ENCODE peak calls at places on chromosome 21, in six cellular contexts. X is astrocyte of the spinal cord, E is Calu3, Z is body of pancreas, T is cardiac muscle cell, V is fibroblast of lung. H is an unnamed sample.

GRCh38 chr21:46411691-46412090 is 47.0 kb upstream of the DIP2A start:
- DNase-seq in V (no peak), E (no peak), T (no peak), Z (no peak), X (no peak), H (no peak)

GRCh38 chr21:15732290-15732995 is 2.7 kb downstream of the USP25 start:
- DNase-seq in X (peak), V (peak), E (no peak), Z (no peak), T (peak), H (peak)

GRCh38 chr21:35203093-35204021 is 154.3 kb upstream of the RUNX1 start:
- DNase-seq in V (peak), Z (no peak), X (peak), E (no peak), T (peak), H (peak)

GRCh38 chr21:25871566-25871965 is 136.8 kb downstream of the GABPA start:
- DNase-seq in E (peak), T (no peak), V (no peak), X (no peak), Z (no peak), H (no peak)

GRCh38 chr21:39955326-39955725 is 88.1 kb downstream of the PCP4 start:
- DNase-seq in T (no peak), V (no peak), E (no peak), Z (no peak), X (no peak), H (no peak)

GRCh38 chr21:34593423-34593822 is 21.5 kb downstream of the RCAN1 start:
- DNase-seq in E (no peak), V (no peak), X (no peak), Z (peak), T (no peak), H (no peak)

GRCh38 chr21:38067086-38067739 is 151.0 kb upstream of the KCNJ6 start:
- DNase-seq in Z (no peak), E (no peak), T (no peak), X (no peak), V (no peak), H (peak)

GRCh38 chr21:45220106-45220505 is 67.6 kb downstream of the POFUT2 start:
- DNase-seq in X (no peak), E (no peak), T (peak), Z (peak), V (peak), H (peak)

GRCh38 chr21:34908424-34909055 is 140.6 kb downstream of the RUNX1 start:
- DNase-seq in E (peak), Z (peak), X (no peak), T (peak), V (peak), H (peak)

GRCh38 chr21:46117586-46118304 is 19.8 kb downstream of the COL6A2 start:
- DNase-seq in T (no peak), E (no peak), V (no peak), Z (no peak), X (no peak), H (no peak)

GRCh38 chr21:27570306-27570868 is 603.5 kb upstream of the ADAMTS5 start:
- DNase-seq in X (peak), T (peak), Z (peak), E (no peak), V (peak), H (peak)

GRCh38 chr21:28771790-28772501 is 220.7 kb downstream of the LTN1 start:
- DNase-seq in E (no peak), V (peak), T (peak), X (peak), Z (no peak), H (peak)

GRCh38 chr21:33051925-33052324 is 18.0 kb upstream of the OLIG1 start:
- DNase-seq in E (no peak), T (no peak), V (no peak), Z (no peak), X (no peak), H (no peak)

GRCh38 chr21:24895885-24896734 is 711.2 kb downstream of the MRPL39 start:
- DNase-seq in V (peak), E (no peak), Z (peak), X (peak), T (peak), H (peak)

GRCh38 chr21:43193651-43194302 is 25.0 kb downstream of the CRYAA start:
- DNase-seq in E (peak), Z (peak), X (peak), T (peak), V (peak), H (peak)

GRCh38 chr21:23861908-23862504 is 1745.3 kb downstream of the MRPL39 start:
- DNase-seq in Z (no peak), V (no peak), X (no peak), T (no peak), E (no peak), H (no peak)

GRCh38 chr21:21921410-21922232 is 923.4 kb downstream of the NCAM2 start:
- DNase-seq in V (peak), T (peak), Z (peak), X (peak), E (no peak), H (peak)

GRCh38 chr21:29145354-29145782 is 14.9 kb downstream of the MAP3K7CL start:
- DNase-seq in X (peak), E (peak), V (peak), T (peak), Z (no peak), H (peak)

GRCh38 chr21:43932005-43932404 is 67.0 kb downstream of the AGPAT3 start:
- DNase-seq in T (no peak), E (no peak), V (no peak), X (no peak), Z (no peak), H (no peak)

GRCh38 chr21:44914176-44914874 is 6.4 kb downstream of the ITGB2 start:
- DNase-seq in E (no peak), X (no peak), T (no peak), Z (peak), V (no peak), H (no peak)

GRCh38 chr21:38474124-38474523 is 24.2 kb downstream of the ERG start:
- DNase-seq in E (no peak), Z (no peak), X (no peak), V (no peak), T (no peak), H (no peak)

GRCh38 chr21:42574234-42575027 is 60.8 kb downstream of the SLC37A1 start:
- DNase-seq in Z (peak), E (peak), V (peak), T (peak), X (no peak), H (peak)

GRCh38 chr21:43271452-43272020 is 102.7 kb downstream of the CRYAA start:
- DNase-seq in Z (no peak), E (no peak), T (no peak), X (no peak), V (no peak), H (no peak)

GRCh38 chr21:44817914-44818635 is at the start of gene SUMO3:
- DNase-seq in Z (peak), E (peak), X (peak), V (peak), T (peak), H (peak)

GRCh38 chr21:44814498-44815023 is 3.3 kb downstream of the SUMO3 start:
- DNase-seq in V (no peak), T (no peak), E (no peak), X (no peak), Z (no peak), H (no peak)

GRCh38 chr21:26127918-26128317 is 42.7 kb downstream of the APP start:
- DNase-seq in X (peak), Z (no peak), E (no peak), V (peak), T (peak), H (peak)

GRCh38 chr21:38057626-38058025 is 141.4 kb upstream of the KCNJ6 start:
- DNase-seq in E (no peak), V (no peak), Z (no peak), T (no peak), X (no peak), H (no peak)

GRCh38 chr21:45592208-45592619 is 50.0 kb upstream of the SLC19A1 start:
- DNase-seq in E (no peak), V (no peak), T (no peak), Z (peak), X (no peak), H (no peak)

GRCh38 chr21:39527664-39528381 is 76.1 kb downstream of the SH3BGR start:
- DNase-seq in V (no peak), Z (peak), E (peak), T (no peak), X (no peak), H (no peak)

GRCh38 chr21:19326581-19327319 is 923.2 kb upstream of the TMPRSS15 start:
- DNase-seq in X (no peak), E (no peak), Z (no peak), V (no peak), T (no peak), H (no peak)

GRCh38 chr21:19321688-19322087 is 918.1 kb upstream of the TMPRSS15 start:
- DNase-seq in V (no peak), X (no peak), Z (no peak), T (no peak), E (no peak), H (no peak)

DNA sequence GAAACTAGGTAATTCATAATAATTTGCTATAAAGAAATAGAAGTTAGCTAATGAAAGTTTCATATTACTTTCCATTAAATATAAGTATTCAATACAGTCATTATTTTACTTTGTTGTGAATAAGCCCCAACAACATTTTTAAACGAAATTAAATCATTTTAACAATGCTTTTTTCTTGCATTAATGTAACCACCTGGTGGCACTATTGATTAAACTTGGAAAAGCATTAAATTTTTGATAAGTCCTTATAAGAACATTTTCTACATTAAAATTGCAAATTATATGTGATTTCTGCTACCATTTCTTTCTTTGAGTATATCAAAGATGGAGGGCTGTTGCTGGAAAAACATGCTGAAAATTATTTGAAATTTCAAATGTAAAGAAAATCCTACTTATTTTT is 918.8 kb upstream of the TMPRSS15 start:
- DNase-seq in Z (no peak), V (peak), X (peak), E (no peak), T (peak), H (peak)
- TF ChIP-seq CTCF in Z (peak), V (no peak), X (peak), E (no peak), T (peak), H (no peak)

DNA sequence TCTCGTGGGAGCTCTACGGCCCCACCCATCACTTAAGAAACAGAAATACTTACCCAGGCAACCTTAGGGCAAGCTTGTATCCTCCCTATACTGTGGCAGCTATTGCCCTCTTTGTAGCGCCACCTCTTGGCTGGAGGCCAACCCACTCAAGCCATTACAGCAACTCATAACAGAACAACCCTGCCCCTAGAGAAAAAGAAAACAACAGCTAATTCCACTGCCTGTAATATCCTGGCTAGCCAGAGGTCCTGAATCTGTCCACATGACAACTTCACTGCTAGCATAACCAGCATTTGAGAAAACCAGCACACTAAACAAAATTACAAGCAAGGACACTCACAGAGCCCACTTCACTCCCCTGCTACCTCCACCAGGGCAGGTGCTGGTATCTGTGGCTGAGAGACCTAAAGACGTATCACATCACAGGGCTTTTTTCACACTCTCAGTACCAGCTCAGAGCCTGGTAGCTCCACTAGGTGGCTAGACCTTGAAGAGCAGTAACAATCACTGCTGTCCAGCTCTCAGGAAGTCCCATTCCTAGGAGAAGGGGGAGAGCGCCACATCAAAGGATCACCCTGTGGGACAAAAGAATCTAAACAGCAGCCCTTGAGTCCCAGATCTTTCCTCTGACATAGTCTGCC is 14.5 kb upstream of the MX1 start:
- DNase-seq in Z (peak), T (peak), E (peak), V (no peak), X (no peak), H (no peak)
- TF ChIP-seq CTCF in Z (peak), T (peak), E (no peak), V (no peak), X (peak), H (peak)

GRCh38 chr21:16992448-16992847 is 520.4 kb upstream of the CXADR start:
- DNase-seq in X (no peak), E (no peak), V (no peak), Z (no peak), T (no peak), H (no peak)
- TF ChIP-seq CTCF in X (no peak), E (no peak), V (no peak), Z (no peak), T (no peak), H (no peak)

GRCh38 chr21:31566061-31566460 is 93.4 kb upstream of the SOD1 start:
- DNase-seq in T (peak), X (no peak), E (no peak), V (no peak), Z (no peak), H (peak)
- TF ChIP-seq CTCF in T (peak), X (peak), E (no peak), V (no peak), Z (no peak), H (peak)

GRCh38 chr21:36966066-36966845 is at the start of gene HLCS:
- DNase-seq in Z (peak), V (peak), T (peak), X (peak), E (peak), H (peak)
- TF ChIP-seq CTCF in Z (peak), V (no peak), T (no peak), X (peak), E (no peak), H (no peak)

DNA sequence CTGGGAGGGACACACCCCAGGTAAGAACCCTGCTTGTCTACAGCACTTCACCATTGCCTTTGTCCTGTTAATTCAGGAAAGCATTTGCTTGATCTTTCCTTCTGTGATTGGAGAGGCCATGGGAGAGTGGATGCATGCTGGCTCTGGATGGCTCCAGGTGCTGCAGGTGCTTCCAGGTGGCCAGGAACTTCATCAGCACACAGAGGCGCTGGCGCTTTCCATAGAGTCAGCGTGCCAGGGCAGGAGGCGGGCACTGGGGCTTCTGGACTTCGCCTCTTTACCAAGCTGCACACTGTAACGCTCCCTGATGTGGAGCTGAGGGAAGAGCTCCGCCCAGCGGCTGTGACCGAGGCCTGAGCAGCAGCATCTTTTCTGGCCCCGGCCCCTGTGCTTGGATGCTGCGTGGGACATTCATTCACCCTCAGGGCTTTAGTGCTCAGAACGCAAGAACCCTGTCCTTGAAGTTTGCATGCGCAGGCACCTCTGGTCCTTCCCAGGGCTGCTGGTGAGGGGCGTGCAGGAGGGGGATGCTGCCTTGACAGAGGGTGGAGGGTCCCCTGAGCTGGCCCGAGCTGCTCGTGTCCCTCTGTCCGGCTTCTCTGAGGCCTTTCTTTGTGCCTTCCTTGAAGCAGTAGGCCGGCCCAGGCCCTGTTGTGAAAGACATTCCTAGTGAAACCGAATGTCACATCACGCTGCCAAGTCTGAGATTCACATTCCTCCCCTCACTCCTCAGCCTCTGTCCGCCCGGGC is 1.6 kb upstream of the MX2 start:
- DNase-seq in Z (peak), X (no peak), V (peak), T (peak), E (peak), H (peak)
- TF ChIP-seq CTCF in Z (peak), X (no peak), V (no peak), T (peak), E (no peak), H (no peak)

H was measured in fibroblast of pulmonary artery.